ENCODE peak calls at places on chromosomes 1 and 21, in four cellular contexts. K is HL-60, S is GM12891, F is K562. C is an unnamed sample.

GRCh38 chr1:213689260-213689659 is 298.5 kb upstream of the PROX1 start:
- DNase-seq in K (no peak), S (no peak), F (no peak), C (no peak)

GRCh38 chr1:25027876-25028586 is 98.0 kb upstream of the RUNX3 start:
- DNase-seq in K (no peak), S (no peak), F (no peak), C (no peak)

GRCh38 chr1:59747469-59748014 is 67.2 kb upstream of the HOOK1 start:
- DNase-seq in K (no peak), S (no peak), F (no peak), C (no peak)

GRCh38 chr1:57719274-57719673 is 295.4 kb upstream of the DAB1 start:
- DNase-seq in K (peak), S (no peak), F (no peak), C (no peak)

GRCh38 chr1:173064011-173064410 is 13.3 kb upstream of the TNFSF18 start:
- DNase-seq in K (no peak), S (no peak), F (no peak), C (no peak)

GRCh38 chr1:14585771-14586170 is 12.7 kb upstream of the KAZN start:
- DNase-seq in K (no peak), S (no peak), F (no peak), C (no peak)

GRCh38 chr1:37553927-37554808 is at the start of gene SNIP1:
- DNase-seq in K (peak), S (peak), F (peak), C (peak)

GRCh38 chr1:150065184-150065871 is 2.2 kb upstream of the VPS45 start:
- DNase-seq in K (no peak), S (no peak), F (no peak), C (no peak)

GRCh38 chr1:48223372-48224081 is 1.0 kb downstream of the SLC5A9 start:
- DNase-seq in K (no peak), S (no peak), F (no peak), C (no peak)

GRCh38 chr1:68973459-68974244 is 476.8 kb upstream of the DEPDC1 start:
- DNase-seq in K (no peak), S (no peak), F (no peak), C (no peak)

GRCh38 chr1:161162052-161162451 is 2.8 kb downstream of the USP21 start:
- DNase-seq in K (no peak), S (no peak), F (peak), C (no peak)

GRCh38 chr1:219413523-219413922 is 199.4 kb downstream of the ZC3H11B start:
- DNase-seq in K (no peak), S (no peak), F (no peak), C (no peak)

GRCh38 chr1:32706491-32706890 is 3.9 kb upstream of the SYNC start:
- DNase-seq in K (no peak), S (no peak), F (no peak), C (no peak)

GRCh38 chr1:111990878-111991760 is 1.7 kb upstream of the KCND3 start:
- DNase-seq in K (peak), S (no peak), F (peak), C (no peak)

GRCh38 chr1:40750326-40750975 is 33.1 kb upstream of the KCNQ4 start:
- DNase-seq in K (no peak), S (no peak), F (no peak), C (no peak)
- TF ChIP-seq SPI1 in K (no peak), S (peak), F (no peak), C (peak)

GRCh38 chr1:235057385-235058306 is 71.0 kb downstream of the TOMM20 start:
- DNase-seq in K (no peak), S (no peak), F (no peak), C (no peak)
- TF ChIP-seq SPI1 in K (no peak), S (no peak), F (no peak), C (no peak)

GRCh38 chr21:42019706-42020105 is 9.5 kb upstream of the ZBTB21 start:
- DNase-seq in K (no peak), S (no peak), F (no peak), C (no peak)

GRCh38 chr21:42019101-42019605 is 9.0 kb upstream of the ZBTB21 start:
- DNase-seq in K (no peak), S (no peak), F (no peak), C (no peak)

GRCh38 chr21:42022906-42023305 is 12.7 kb upstream of the ZBTB21 start:
- DNase-seq in K (no peak), S (no peak), F (no peak), C (no peak)

GRCh38 chr21:42024261-42024877 is 14.2 kb upstream of the ZBTB21 start:
- DNase-seq in K (no peak), S (no peak), F (no peak), C (no peak)

DNA sequence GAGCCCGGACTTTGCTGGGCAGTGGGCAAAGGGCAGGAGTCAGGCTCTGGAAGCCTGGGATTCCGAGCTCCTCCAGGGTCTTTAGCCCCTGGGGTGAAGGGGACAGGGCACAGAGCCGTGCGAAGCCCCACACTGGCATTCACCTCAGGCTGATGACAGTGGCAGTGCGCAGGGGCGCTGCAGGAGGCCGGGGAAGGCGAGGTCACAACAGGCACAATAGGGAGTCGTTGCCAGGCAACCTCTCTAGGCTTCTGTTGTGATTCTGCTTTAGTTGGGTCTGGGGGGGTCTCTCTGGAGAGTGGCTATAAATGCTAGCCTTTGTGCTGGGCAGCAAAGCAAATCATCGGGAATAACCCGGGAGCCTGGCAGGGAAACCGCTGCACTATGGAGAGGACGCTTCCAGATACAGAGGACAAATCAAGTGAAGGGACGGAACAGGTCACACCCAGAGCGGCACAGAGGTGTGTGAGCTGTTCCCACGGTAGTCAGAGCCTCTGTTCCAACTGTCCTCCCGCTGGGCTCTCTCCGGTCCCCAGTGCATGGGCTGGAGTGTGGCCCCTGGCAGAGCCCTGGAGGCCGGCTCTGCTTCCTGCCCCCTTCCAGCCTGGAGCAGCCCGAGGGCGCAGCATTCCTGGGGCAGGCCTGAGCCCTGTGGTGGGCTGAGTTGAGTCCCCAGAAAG is 11.7 kb upstream of the ZBTB21 start:
- DNase-seq in K (no peak), S (no peak), F (no peak), C (no peak)
- TF ChIP-seq SPI1 in K (no peak), S (no peak), F (no peak), C (no peak)

DNA sequence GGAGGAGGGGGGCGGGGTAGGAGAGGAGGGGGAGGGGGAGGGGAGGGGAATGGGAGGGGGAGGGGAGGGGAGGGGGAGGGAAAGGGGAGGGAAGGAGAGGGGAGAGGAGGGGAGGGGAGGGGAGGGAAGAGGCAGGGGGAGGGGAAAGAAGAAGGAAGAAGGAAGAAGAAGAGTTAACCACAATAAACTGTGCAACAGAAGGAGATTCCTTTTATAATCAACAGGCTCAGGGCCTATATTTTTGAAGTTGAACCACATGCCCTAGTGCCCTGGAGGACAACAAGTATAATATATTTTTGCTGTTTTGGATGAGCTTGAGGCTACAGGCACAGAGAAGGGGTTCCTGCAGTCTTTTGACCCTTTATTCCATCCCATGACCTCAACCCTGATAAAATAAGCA is 228.2 kb upstream of the IRF2BP2 start:
- DNase-seq in K (peak), S (no peak), F (no peak), C (no peak)
- TF ChIP-seq SPI1 in K (no peak), S (no peak), F (no peak), C (no peak)

GRCh38 chr1:244165021-244165420 is 113.9 kb downstream of the ZBTB18 start:
- DNase-seq in K (no peak), S (no peak), F (no peak), C (no peak)

GRCh38 chr1:244163861-244164562 is 112.9 kb downstream of the ZBTB18 start:
- DNase-seq in K (no peak), S (no peak), F (no peak), C (no peak)

GRCh38 chr1:244163131-244163530 is 112.0 kb downstream of the ZBTB18 start:
- DNase-seq in K (no peak), S (no peak), F (no peak), C (no peak)

GRCh38 chr1:244165701-244166100 is 114.6 kb downstream of the ZBTB18 start:
- DNase-seq in K (no peak), S (no peak), F (no peak), C (no peak)

GRCh38 chr1:244164563-244164890 is 113.4 kb downstream of the ZBTB18 start:
- DNase-seq in K (no peak), S (no peak), F (no peak), C (no peak)
- TF ChIP-seq SPI1 in K (no peak), S (no peak), F (no peak), C (no peak)

GRCh38 chr1:116485976-116486375 is 84.8 kb downstream of the CD58 start:
- DNase-seq in K (no peak), S (no peak), F (no peak), C (no peak)
- TF ChIP-seq SPI1 in K (no peak), S (no peak), F (no peak), C (no peak)

GRCh38 chr1:154697710-154698109 is 89.7 kb upstream of the ADAR start:
- DNase-seq in K (no peak), S (no peak), F (no peak), C (no peak)

GRCh38 chr1:154696001-154696400 is 88.0 kb upstream of the ADAR start:
- DNase-seq in K (no peak), S (no peak), F (no peak), C (no peak)

GRCh38 chr1:154694995-154695394 is 87.0 kb upstream of the ADAR start:
- DNase-seq in K (no peak), S (no peak), F (no peak), C (no peak)

GRCh38 chr1:154698320-154699096 is 90.5 kb upstream of the ADAR start:
- DNase-seq in K (no peak), S (no peak), F (no peak), C (no peak)

DNA sequence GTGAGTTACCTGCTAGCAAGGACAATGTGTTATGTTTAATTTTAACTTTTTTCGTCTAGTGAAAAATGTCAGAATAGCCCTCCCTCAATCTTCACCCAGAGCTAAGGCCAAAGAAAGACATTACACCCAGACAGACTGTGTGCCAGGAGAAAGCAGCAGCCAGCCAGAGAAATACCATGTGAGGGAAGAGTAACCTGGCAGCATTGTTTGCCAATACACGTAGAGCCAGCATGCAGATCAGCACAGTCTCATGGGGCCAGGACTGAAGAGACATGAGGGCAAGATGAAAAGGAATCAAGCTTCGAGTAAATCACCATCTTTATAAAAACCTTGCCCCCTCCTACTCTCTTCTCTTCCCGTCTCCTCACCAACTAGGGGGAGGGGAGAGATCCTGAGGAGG is 88.5 kb upstream of the ADAR start:
- DNase-seq in K (no peak), S (no peak), F (no peak), C (no peak)
- TF ChIP-seq SPI1 in K (no peak), S (no peak), F (no peak), C (no peak)

DNA sequence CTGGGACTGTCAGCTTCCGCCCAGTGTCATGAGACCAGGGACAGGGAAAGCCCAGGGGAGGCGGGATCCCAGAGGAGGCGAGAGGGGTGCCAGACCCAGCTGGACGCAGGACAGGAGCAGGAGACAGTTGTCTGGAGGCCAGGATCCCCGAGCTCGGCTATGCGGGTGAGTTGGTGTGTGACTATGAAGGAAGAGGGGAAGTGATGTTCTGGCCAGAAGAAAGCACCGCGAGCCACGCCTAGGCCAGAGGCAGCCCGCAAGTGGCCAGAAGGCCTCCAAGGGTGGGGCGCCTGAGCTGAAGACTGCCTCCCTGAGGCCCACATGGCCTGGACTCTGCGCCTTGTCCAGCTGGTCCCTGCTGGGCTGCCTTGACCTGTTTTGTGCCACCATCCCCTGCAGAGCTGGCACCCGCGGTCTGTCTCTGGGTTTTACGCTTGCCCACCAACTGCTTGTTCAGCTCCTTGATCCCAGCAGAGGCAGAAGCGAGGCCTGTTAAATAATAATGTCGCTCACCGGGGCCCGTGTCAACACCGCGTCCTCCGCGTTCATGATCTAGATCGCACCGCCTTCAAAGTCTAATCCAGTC is 85.2 kb upstream of the ACTL8 start:
- DNase-seq in K (no peak), S (no peak), F (no peak), C (no peak)
- TF ChIP-seq SPI1 in K (no peak), S (no peak), F (no peak), C (no peak)

DNA sequence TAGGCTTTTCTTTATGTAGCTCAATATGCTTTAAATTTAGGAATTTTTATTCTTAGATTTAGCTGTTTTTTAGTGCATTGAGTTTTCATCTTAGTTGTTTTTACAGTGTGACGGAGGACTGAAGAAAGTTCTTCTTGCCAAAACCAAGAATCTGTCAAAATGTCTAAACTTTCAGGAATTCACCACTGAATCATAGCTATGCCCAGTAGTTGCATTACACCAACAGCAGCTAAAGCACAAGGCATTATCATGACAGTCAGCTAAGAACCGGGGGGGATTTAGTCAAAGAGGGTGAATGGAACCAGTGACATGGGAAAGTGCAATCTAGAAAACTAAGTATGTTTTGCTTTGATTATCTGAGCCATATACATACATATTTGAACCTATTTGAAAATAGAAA is 6.5 kb upstream of the C1orf146 start:
- DNase-seq in K (no peak), S (no peak), F (no peak), C (no peak)
- TF ChIP-seq SPI1 in K (no peak), S (no peak), F (no peak), C (no peak)